ENCODE peak calls at places on chromosomes 1 and 21, in four cellular contexts. One of them, this sample, is unnamed.

GRCh38 chr1:35577071-35577998 is 4.2 kb downstream of the TFAP2E start:
- DNase-seq in HepG2: no peak
- DNase-seq in GM12878: peak
- DNase-seq in K562: no peak
- DNase-seq in this sample: peak

GRCh38 chr1:22983944-22984343 is 11.3 kb upstream of the LACTBL1 start:
- DNase-seq in GM12878: no peak
- DNase-seq in K562: no peak
- DNase-seq in HepG2: no peak
- DNase-seq in this sample: no peak

GRCh38 chr1:241413386-241413785 is 56.4 kb upstream of the RGS7 start:
- DNase-seq in GM12878: no peak
- DNase-seq in HepG2: no peak
- DNase-seq in K562: no peak
- DNase-seq in this sample: no peak

GRCh38 chr1:66119148-66119547 is 326.5 kb downstream of the PDE4B start:
- DNase-seq in GM12878: no peak
- DNase-seq in K562: no peak
- DNase-seq in HepG2: no peak
- DNase-seq in this sample: no peak

GRCh38 chr1:228342627-228343210 is 63.9 kb downstream of the TRIM11 start:
- DNase-seq in GM12878: no peak
- DNase-seq in K562: no peak
- DNase-seq in HepG2: no peak
- DNase-seq in this sample: no peak

GRCh38 chr1:192657760-192658159 is 21.8 kb downstream of the RGS13 start:
- DNase-seq in K562: no peak
- DNase-seq in GM12878: no peak
- DNase-seq in HepG2: no peak
- DNase-seq in this sample: no peak

GRCh38 chr21:16330340-16331319 is 600.8 kb downstream of the USP25 start:
- DNase-seq in HepG2: peak
- DNase-seq in GM12878: no peak
- DNase-seq in K562: no peak
- DNase-seq in this sample: peak

GRCh38 chr1:233172201-233172600 is 123.3 kb downstream of the PCNX2 start:
- DNase-seq in GM12878: no peak
- DNase-seq in HepG2: peak
- DNase-seq in K562: no peak
- DNase-seq in this sample: no peak

GRCh38 chr1:159015440-159015909 is 5.8 kb downstream of the IFI16 start:
- DNase-seq in GM12878: peak
- DNase-seq in HepG2: no peak
- DNase-seq in K562: no peak
- DNase-seq in this sample: no peak

GRCh38 chr1:116873680-116874271 is 35.9 kb upstream of the PTGFRN start:
- DNase-seq in GM12878: no peak
- DNase-seq in K562: no peak
- DNase-seq in HepG2: no peak
- DNase-seq in this sample: no peak

GRCh38 chr1:230327892-230328284 is 98.2 kb downstream of the PGBD5 start:
- DNase-seq in K562: no peak
- DNase-seq in HepG2: no peak
- DNase-seq in GM12878: peak
- DNase-seq in this sample: no peak

GRCh38 chr1:997728-998050 is 2.2 kb downstream of the HES4 start:
- DNase-seq in GM12878: no peak
- DNase-seq in HepG2: no peak
- DNase-seq in K562: peak
- DNase-seq in this sample: no peak

GRCh38 chr1:156936721-156937220 is 16.3 kb downstream of the LRRC71 start:
- DNase-seq in GM12878: no peak
- DNase-seq in K562: no peak
- DNase-seq in HepG2: no peak
- DNase-seq in this sample: no peak

GRCh38 chr1:151723726-151724370 is 2.5 kb downstream of the RIIAD1 start:
- DNase-seq in HepG2: no peak
- DNase-seq in GM12878: no peak
- DNase-seq in K562: no peak
- DNase-seq in this sample: no peak

GRCh38 chr1:3146907-3147306 is 77.9 kb downstream of the PRDM16 start:
- DNase-seq in HepG2: no peak
- DNase-seq in K562: no peak
- DNase-seq in GM12878: no peak
- DNase-seq in this sample: no peak

GRCh38 chr1:92277105-92277504 is 21.7 kb downstream of the GLMN start:
- DNase-seq in HepG2: no peak
- DNase-seq in K562: no peak
- DNase-seq in GM12878: no peak
- DNase-seq in this sample: no peak

GRCh38 chr1:206049293-206049692 is 3.7 kb upstream of the RHEX start:
- DNase-seq in K562: no peak
- DNase-seq in GM12878: peak
- DNase-seq in HepG2: no peak
- DNase-seq in this sample: no peak

GRCh38 chr1:171814692-171815091 is 26.6 kb upstream of the DNM3 start:
- DNase-seq in K562: no peak
- DNase-seq in GM12878: no peak
- DNase-seq in HepG2: no peak
- DNase-seq in this sample: no peak

GRCh38 chr1:236833593-236833992 is 38.5 kb downstream of the MTR start:
- DNase-seq in GM12878: no peak
- DNase-seq in K562: no peak
- DNase-seq in HepG2: peak
- DNase-seq in this sample: no peak

GRCh38 chr1:212618466-212619210 is 10.1 kb downstream of the ATF3 start:
- DNase-seq in GM12878: no peak
- DNase-seq in K562: no peak
- DNase-seq in HepG2: no peak
- DNase-seq in this sample: no peak

GRCh38 chr1:90850181-90850924 is 133.3 kb upstream of the BARHL2 start:
- DNase-seq in K562: peak
- DNase-seq in GM12878: no peak
- DNase-seq in HepG2: peak
- DNase-seq in this sample: peak

GRCh38 chr21:44858291-44858690 is 15.2 kb downstream of the PTTG1IP start:
- DNase-seq in HepG2: no peak
- DNase-seq in K562: no peak
- DNase-seq in GM12878: no peak
- DNase-seq in this sample: no peak

GRCh38 chr1:202638019-202638887 is 72.0 kb downstream of the SYT2 start:
- DNase-seq in K562: no peak
- DNase-seq in GM12878: no peak
- DNase-seq in HepG2: no peak
- DNase-seq in this sample: no peak

GRCh38 chr1:225347123-225347683 is 80.6 kb downstream of the LBR start:
- DNase-seq in GM12878: peak
- DNase-seq in HepG2: no peak
- DNase-seq in K562: no peak
- DNase-seq in this sample: no peak

GRCh38 chr1:226441629-226442028 is 33.7 kb upstream of the PARP1 start:
- DNase-seq in K562: no peak
- DNase-seq in GM12878: no peak
- DNase-seq in HepG2: no peak
- DNase-seq in this sample: no peak

GRCh38 chr1:165641276-165641987 is 10.4 kb downstream of the MGST3 start:
- DNase-seq in K562: no peak
- DNase-seq in GM12878: no peak
- DNase-seq in HepG2: no peak
- DNase-seq in this sample: no peak

GRCh38 chr1:206911064-206911663 is 10.6 kb downstream of the FCMR start:
- DNase-seq in GM12878: no peak
- DNase-seq in HepG2: peak
- DNase-seq in K562: peak
- DNase-seq in this sample: no peak

GRCh38 chr1:201714542-201715276 is 114.2 kb upstream of the IPO9 start:
- DNase-seq in K562: peak
- DNase-seq in GM12878: no peak
- DNase-seq in HepG2: no peak
- DNase-seq in this sample: no peak

GRCh38 chr1:230256896-230257295 is 169.2 kb downstream of the PGBD5 start:
- DNase-seq in HepG2: no peak
- DNase-seq in K562: no peak
- DNase-seq in GM12878: no peak
- DNase-seq in this sample: no peak

GRCh38 chr1:199112365-199112764 is 473.5 kb downstream of the PTPRC start:
- DNase-seq in GM12878: no peak
- DNase-seq in HepG2: no peak
- DNase-seq in K562: no peak
- DNase-seq in this sample: no peak

DNA sequence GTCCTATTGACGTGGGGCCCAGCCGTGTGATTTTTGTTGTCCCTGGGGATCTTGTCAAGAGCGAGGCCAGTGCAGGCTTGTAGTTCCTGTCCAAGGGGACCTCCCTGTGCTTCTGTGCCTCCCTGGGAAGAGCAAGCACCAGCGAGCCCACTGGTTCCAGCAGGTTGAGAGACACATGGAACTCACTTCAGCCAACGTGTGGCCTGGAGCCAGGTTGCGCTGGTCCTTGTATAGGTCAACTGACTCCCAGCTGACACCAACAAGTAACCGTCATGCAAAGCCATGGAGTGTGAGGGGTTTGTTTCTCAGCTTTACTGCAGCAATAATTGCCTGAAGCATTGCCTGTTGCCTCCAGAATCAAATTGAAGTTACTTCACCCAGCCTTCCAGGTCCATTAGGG is 63.0 kb downstream of the DISP3 start:
- DNase-seq in HepG2: no peak
- DNase-seq in GM12878: no peak
- DNase-seq in K562: no peak
- DNase-seq in this sample: no peak
- TF ChIP-seq CREM in HepG2: no peak
- TF ChIP-seq CREM in GM12878: no peak
- TF ChIP-seq CREM in K562: no peak
- TF ChIP-seq CREM in this sample: no peak

GRCh38 chr1:2134232-2134603 is 60.4 kb downstream of the FAAP20 start:
- DNase-seq in K562: no peak
- DNase-seq in GM12878: no peak
- DNase-seq in HepG2: peak
- DNase-seq in this sample: no peak

GRCh38 chr1:2130871-2131289 is 63.7 kb downstream of the FAAP20 start:
- DNase-seq in GM12878: no peak
- DNase-seq in HepG2: no peak
- DNase-seq in K562: no peak
- DNase-seq in this sample: no peak

GRCh38 chr1:2133879-2134215 is 60.7 kb downstream of the FAAP20 start:
- DNase-seq in HepG2: no peak
- DNase-seq in K562: no peak
- DNase-seq in GM12878: no peak
- DNase-seq in this sample: no peak

GRCh38 chr1:2133039-2133878 is 61.3 kb downstream of the FAAP20 start:
- DNase-seq in K562: peak
- DNase-seq in GM12878: peak
- DNase-seq in HepG2: no peak
- DNase-seq in this sample: peak

DNA sequence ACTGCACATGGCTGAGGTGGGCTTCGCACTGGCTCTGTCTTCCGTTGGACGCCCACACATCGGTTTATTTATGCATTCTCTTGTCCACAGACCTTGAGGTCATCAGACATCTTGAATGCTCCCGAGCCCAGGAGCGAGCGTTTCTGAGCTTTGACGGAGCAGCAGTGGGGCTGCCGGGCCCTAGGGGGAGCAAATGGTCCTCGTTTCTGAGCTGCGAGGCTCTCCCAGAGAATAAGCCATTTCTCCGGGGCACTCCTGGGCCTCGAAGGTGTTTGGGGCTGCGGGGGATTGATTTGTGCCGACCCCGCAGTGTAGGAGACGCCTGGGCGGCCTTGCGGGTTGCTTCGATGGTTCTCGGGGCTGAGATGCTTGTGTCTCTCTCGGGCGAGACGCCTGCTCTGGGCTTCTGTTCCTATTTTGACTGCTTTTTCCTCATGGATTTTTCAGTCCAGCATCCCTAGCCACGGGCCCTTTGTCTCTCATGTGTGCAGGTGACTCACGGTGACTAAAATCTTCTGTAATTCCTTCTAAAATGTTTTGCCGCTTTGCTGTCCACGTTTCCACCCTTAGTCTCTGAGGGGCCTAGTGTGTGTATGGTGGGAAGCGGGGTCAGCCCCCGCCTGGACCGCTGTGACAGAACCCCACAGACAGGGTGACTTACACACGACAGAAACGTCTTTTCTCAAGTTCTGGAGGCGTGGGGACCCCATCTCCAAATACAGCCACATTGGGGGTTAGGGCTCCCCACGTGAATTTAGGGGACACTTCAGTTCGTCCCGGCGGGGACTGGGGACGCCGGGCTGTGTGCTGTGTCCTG is 62.1 kb downstream of the FAAP20 start:
- DNase-seq in GM12878: no peak
- DNase-seq in HepG2: peak
- DNase-seq in K562: peak
- DNase-seq in this sample: peak
- TF ChIP-seq ATF2 in GM12878: no peak
- TF ChIP-seq ATF2 in HepG2: no peak
- TF ChIP-seq ATF2 in K562: no peak
- TF ChIP-seq ATF2 in this sample: no peak

GRCh38 chr1:52127181-52128175 is 14.4 kb upstream of the ZFYVE9 start:
- DNase-seq in K562: no peak
- DNase-seq in GM12878: no peak
- DNase-seq in HepG2: peak
- DNase-seq in this sample: no peak

GRCh38 chr1:52123622-52124021 is 18.3 kb upstream of the ZFYVE9 start:
- DNase-seq in GM12878: no peak
- DNase-seq in K562: no peak
- DNase-seq in HepG2: no peak
- DNase-seq in this sample: no peak

GRCh38 chr1:52122424-52122823 is 19.5 kb upstream of the ZFYVE9 start:
- DNase-seq in K562: no peak
- DNase-seq in GM12878: no peak
- DNase-seq in HepG2: no peak
- DNase-seq in this sample: no peak

DNA sequence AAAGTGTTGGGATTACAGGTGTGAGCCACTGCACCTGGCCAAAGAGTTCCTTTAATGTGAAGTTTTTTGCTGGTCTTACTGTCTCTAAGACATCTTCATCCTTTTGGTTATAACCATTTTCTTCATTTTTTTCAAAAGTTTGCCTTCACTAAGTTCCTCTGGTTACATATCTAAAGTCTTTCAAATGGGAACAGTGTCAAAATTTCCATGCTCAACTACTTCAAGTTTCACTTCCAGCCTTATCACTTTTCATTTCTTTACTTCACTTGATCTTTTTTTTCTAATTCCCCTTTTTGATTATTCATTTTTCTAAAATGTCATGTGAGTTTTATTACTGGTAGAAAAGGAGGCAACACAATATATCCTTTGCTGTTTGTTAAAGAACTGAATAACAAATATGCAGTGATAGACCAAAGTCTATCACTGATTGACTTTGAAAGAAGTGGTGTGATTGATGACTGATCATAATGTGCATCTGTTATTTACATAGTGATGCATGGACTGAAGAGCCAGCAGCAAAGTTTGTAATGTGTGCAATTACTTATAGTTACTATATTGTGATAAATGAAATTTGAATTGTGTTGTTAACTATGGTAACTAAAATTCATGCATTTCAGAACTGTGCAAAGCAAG is 16.0 kb upstream of the ZFYVE9 start:
- DNase-seq in HepG2: no peak
- DNase-seq in GM12878: no peak
- DNase-seq in K562: no peak
- DNase-seq in this sample: no peak
- TF ChIP-seq CREM in HepG2: no peak
- TF ChIP-seq CREM in GM12878: no peak
- TF ChIP-seq CREM in K562: no peak
- TF ChIP-seq CREM in this sample: no peak

GRCh38 chr1:67407498-67407897 is 22.7 kb downstream of the SERBP1 start:
- DNase-seq in HepG2: no peak
- DNase-seq in K562: no peak
- DNase-seq in GM12878: no peak
- DNase-seq in this sample: no peak
- TF ChIP-seq ATF2 in HepG2: no peak
- TF ChIP-seq ATF2 in K562: no peak
- TF ChIP-seq ATF2 in GM12878: no peak
- TF ChIP-seq ATF2 in this sample: no peak

This sample was measured in WTC11.